ENCODE peak calls at places on chromosomes 11 and 22, in seven cellular contexts. One of them, this sample, is unnamed.
A peak's percentile ranks its signal among the peaks of the same experiment; 100 is the strongest.

GRCh38 chr11:64173616-64174355 is 7.9 kb upstream of the MACROD1 start:
- DNase-seq in colonic mucosa: no peak
- DNase-seq in right lobe of liver: no peak
- DNase-seq in upper lobe of right lung: no peak
- DNase-seq in heart right ventricle: no peak
- DNase-seq in IMR-90: peak; percentile 45
- DNase-seq in CD8-positive, alpha-beta memory T cell: no peak
- DNase-seq in this sample: no peak

GRCh38 chr11:129041611-129042018 is 98.9 kb upstream of the TP53AIP1 start:
- DNase-seq in colonic mucosa: no peak
- DNase-seq in right lobe of liver: no peak
- DNase-seq in upper lobe of right lung: no peak
- DNase-seq in heart right ventricle: no peak
- DNase-seq in IMR-90: peak; percentile 25
- DNase-seq in CD8-positive, alpha-beta memory T cell: no peak
- DNase-seq in this sample: no peak

GRCh38 chr22:29145321-29146072 is 60.2 kb upstream of the EMID1 start:
- DNase-seq in colonic mucosa: no peak
- DNase-seq in right lobe of liver: no peak
- DNase-seq in upper lobe of right lung: no peak
- DNase-seq in heart right ventricle: no peak
- DNase-seq in IMR-90: no peak
- DNase-seq in CD8-positive, alpha-beta memory T cell: no peak
- DNase-seq in this sample: peak; percentile 65

GRCh38 chr11:3824714-3825472 is 15.9 kb downstream of the RHOG start:
- DNase-seq in colonic mucosa: peak; percentile 71
- DNase-seq in right lobe of liver: no peak
- DNase-seq in upper lobe of right lung: peak; percentile 81
- DNase-seq in heart right ventricle: peak; percentile 58
- DNase-seq in IMR-90: no peak
- DNase-seq in CD8-positive, alpha-beta memory T cell: peak; percentile 79
- DNase-seq in this sample: peak; percentile 79

GRCh38 chr11:116434986-116435385 is 337.8 kb downstream of the BUD13 start:
- DNase-seq in colonic mucosa: no peak
- DNase-seq in right lobe of liver: no peak
- DNase-seq in upper lobe of right lung: no peak
- DNase-seq in heart right ventricle: no peak
- DNase-seq in IMR-90: no peak
- DNase-seq in CD8-positive, alpha-beta memory T cell: no peak
- DNase-seq in this sample: no peak

GRCh38 chr11:86577663-86578636 is 94.5 kb downstream of the ME3 start:
- DNase-seq in colonic mucosa: peak; percentile 79
- DNase-seq in right lobe of liver: peak; percentile 65
- DNase-seq in upper lobe of right lung: no peak
- DNase-seq in heart right ventricle: peak; percentile 65
- DNase-seq in IMR-90: peak; percentile 91
- DNase-seq in CD8-positive, alpha-beta memory T cell: no peak
- DNase-seq in this sample: peak; percentile 85

GRCh38 chr11:64763804-64764611 is 4.2 kb upstream of the PYGM start:
- DNase-seq in colonic mucosa: no peak
- DNase-seq in right lobe of liver: no peak
- DNase-seq in upper lobe of right lung: peak; percentile 53
- DNase-seq in heart right ventricle: no peak
- DNase-seq in IMR-90: no peak
- DNase-seq in CD8-positive, alpha-beta memory T cell: peak; percentile 89
- DNase-seq in this sample: no peak

GRCh38 chr22:48099251-48099650 is 1336.8 kb downstream of the TBC1D22A start:
- DNase-seq in colonic mucosa: no peak
- DNase-seq in right lobe of liver: no peak
- DNase-seq in upper lobe of right lung: peak; percentile 46
- DNase-seq in heart right ventricle: no peak
- DNase-seq in IMR-90: no peak
- DNase-seq in CD8-positive, alpha-beta memory T cell: no peak
- DNase-seq in this sample: peak; percentile 70

GRCh38 chr22:26068571-26068970 is 100.7 kb upstream of the SEZ6L start:
- DNase-seq in colonic mucosa: no peak
- DNase-seq in right lobe of liver: no peak
- DNase-seq in upper lobe of right lung: no peak
- DNase-seq in heart right ventricle: no peak
- DNase-seq in IMR-90: no peak
- DNase-seq in CD8-positive, alpha-beta memory T cell: no peak
- DNase-seq in this sample: no peak

GRCh38 chr11:88352139-88352538 is 14.6 kb upstream of the CTSC start:
- DNase-seq in colonic mucosa: no peak
- DNase-seq in right lobe of liver: no peak
- DNase-seq in upper lobe of right lung: no peak
- DNase-seq in heart right ventricle: no peak
- DNase-seq in IMR-90: peak; percentile 30
- DNase-seq in CD8-positive, alpha-beta memory T cell: no peak
- DNase-seq in this sample: no peak

GRCh38 chr22:30015846-30016245 is 64.4 kb upstream of the HORMAD2 start:
- DNase-seq in colonic mucosa: no peak
- DNase-seq in right lobe of liver: no peak
- DNase-seq in upper lobe of right lung: no peak
- DNase-seq in heart right ventricle: no peak
- DNase-seq in IMR-90: peak; percentile 95
- DNase-seq in CD8-positive, alpha-beta memory T cell: no peak
- DNase-seq in this sample: no peak

GRCh38 chr11:117875397-117876048 is 935 bp downstream of the FXYD6 start:
- DNase-seq in colonic mucosa: no peak
- DNase-seq in right lobe of liver: no peak
- DNase-seq in upper lobe of right lung: no peak
- DNase-seq in heart right ventricle: no peak
- DNase-seq in IMR-90: no peak
- DNase-seq in CD8-positive, alpha-beta memory T cell: peak; percentile 26
- DNase-seq in this sample: no peak

GRCh38 chr11:73326929-73327811 is 19.1 kb downstream of the ARHGEF17 start:
- DNase-seq in colonic mucosa: no peak
- DNase-seq in right lobe of liver: no peak
- DNase-seq in upper lobe of right lung: no peak
- DNase-seq in heart right ventricle: no peak
- DNase-seq in IMR-90: peak; percentile 82
- DNase-seq in CD8-positive, alpha-beta memory T cell: no peak
- DNase-seq in this sample: no peak

GRCh38 chr11:99068832-99069231 is 48.1 kb downstream of the CNTN5 start:
- DNase-seq in colonic mucosa: no peak
- DNase-seq in right lobe of liver: no peak
- DNase-seq in upper lobe of right lung: no peak
- DNase-seq in heart right ventricle: no peak
- DNase-seq in IMR-90: no peak
- DNase-seq in CD8-positive, alpha-beta memory T cell: no peak
- DNase-seq in this sample: no peak

GRCh38 chr11:78564037-78564888 is 10.4 kb downstream of the NARS2 start:
- DNase-seq in colonic mucosa: peak; percentile 68
- DNase-seq in right lobe of liver: no peak
- DNase-seq in upper lobe of right lung: no peak
- DNase-seq in heart right ventricle: peak; percentile 57
- DNase-seq in IMR-90: peak; percentile 76
- DNase-seq in CD8-positive, alpha-beta memory T cell: peak; percentile 53
- DNase-seq in this sample: no peak

GRCh38 chr22:42817556-42817955 is 39.5 kb downstream of the ARFGAP3 start:
- DNase-seq in colonic mucosa: no peak
- DNase-seq in right lobe of liver: no peak
- DNase-seq in upper lobe of right lung: no peak
- DNase-seq in heart right ventricle: no peak
- DNase-seq in IMR-90: no peak
- DNase-seq in CD8-positive, alpha-beta memory T cell: no peak
- DNase-seq in this sample: no peak
- H3K36me3 ChIP-seq in colonic mucosa: no peaks in the 10 kb centered on the region
- H3K36me3 ChIP-seq in right lobe of liver: peaks cover 20% of the 10 kb centered on the region
- H3K36me3 ChIP-seq in upper lobe of right lung: peaks cover 62% of the 10 kb centered on the region
- H3K36me3 ChIP-seq in heart right ventricle: no peaks in the 10 kb centered on the region
- H3K36me3 ChIP-seq in IMR-90: peaks cover 34% of the 10 kb centered on the region
- H3K36me3 ChIP-seq in CD8-positive, alpha-beta memory T cell: peaks cover 4% of the 10 kb centered on the region
- H3K36me3 ChIP-seq in this sample: peaks cover 3% of the 10 kb centered on the region

GRCh38 chr11:46776878-46777277 is 57.9 kb downstream of the F2 start:
- DNase-seq in colonic mucosa: no peak
- DNase-seq in right lobe of liver: no peak
- DNase-seq in upper lobe of right lung: no peak
- DNase-seq in heart right ventricle: no peak
- DNase-seq in IMR-90: no peak
- DNase-seq in CD8-positive, alpha-beta memory T cell: no peak
- DNase-seq in this sample: no peak
- H3K36me3 ChIP-seq in colonic mucosa: peaks cover 5% of the 10 kb centered on the region
- H3K36me3 ChIP-seq in right lobe of liver: peaks cover 44% of the 10 kb centered on the region
- H3K36me3 ChIP-seq in upper lobe of right lung: peaks cover 73% of the 10 kb centered on the region
- H3K36me3 ChIP-seq in heart right ventricle: no peaks in the 10 kb centered on the region
- H3K36me3 ChIP-seq in IMR-90: peaks cover 31% of the 10 kb centered on the region
- H3K36me3 ChIP-seq in CD8-positive, alpha-beta memory T cell: peaks cover 6% of the 10 kb centered on the region
- H3K36me3 ChIP-seq in this sample: peaks cover 6% of the 10 kb centered on the region

GRCh38 chr11:68125164-68125563 is 4.0 kb upstream of the CHKA start:
- DNase-seq in colonic mucosa: no peak
- DNase-seq in right lobe of liver: no peak
- DNase-seq in upper lobe of right lung: no peak
- DNase-seq in heart right ventricle: no peak
- DNase-seq in IMR-90: no peak
- DNase-seq in CD8-positive, alpha-beta memory T cell: no peak
- DNase-seq in this sample: peak; percentile 39
- H3K36me3 ChIP-seq in colonic mucosa: no peaks in the 10 kb centered on the region
- H3K36me3 ChIP-seq in right lobe of liver: no peaks in the 10 kb centered on the region
- H3K36me3 ChIP-seq in upper lobe of right lung: no peaks in the 10 kb centered on the region
- H3K36me3 ChIP-seq in heart right ventricle: no peaks in the 10 kb centered on the region
- H3K36me3 ChIP-seq in IMR-90: no peaks in the 10 kb centered on the region
- H3K36me3 ChIP-seq in CD8-positive, alpha-beta memory T cell: no peaks in the 10 kb centered on the region
- H3K36me3 ChIP-seq in this sample: no peaks in the 10 kb centered on the region

GRCh38 chr11:45141171-45141570 is 5.3 kb upstream of the PRDM11 start:
- DNase-seq in colonic mucosa: peak; percentile 11
- DNase-seq in right lobe of liver: no peak
- DNase-seq in upper lobe of right lung: no peak
- DNase-seq in heart right ventricle: no peak
- DNase-seq in IMR-90: no peak
- DNase-seq in CD8-positive, alpha-beta memory T cell: no peak
- DNase-seq in this sample: no peak

GRCh38 chr11:45142241-45142885 is 4.1 kb upstream of the PRDM11 start:
- DNase-seq in colonic mucosa: peak; percentile 15
- DNase-seq in right lobe of liver: no peak
- DNase-seq in upper lobe of right lung: peak; percentile 8
- DNase-seq in heart right ventricle: no peak
- DNase-seq in IMR-90: peak; percentile 28
- DNase-seq in CD8-positive, alpha-beta memory T cell: no peak
- DNase-seq in this sample: no peak

GRCh38 chr11:45143494-45143893 is 2.9 kb upstream of the PRDM11 start:
- DNase-seq in colonic mucosa: no peak
- DNase-seq in right lobe of liver: no peak
- DNase-seq in upper lobe of right lung: no peak
- DNase-seq in heart right ventricle: no peak
- DNase-seq in IMR-90: no peak
- DNase-seq in CD8-positive, alpha-beta memory T cell: no peak
- DNase-seq in this sample: no peak

GRCh38 chr11:45144126-45145082 is 2.0 kb upstream of the PRDM11 start:
- DNase-seq in colonic mucosa: peak; percentile 13
- DNase-seq in right lobe of liver: no peak
- DNase-seq in upper lobe of right lung: peak; percentile 31
- DNase-seq in heart right ventricle: peak; percentile 3
- DNase-seq in IMR-90: no peak
- DNase-seq in CD8-positive, alpha-beta memory T cell: no peak
- DNase-seq in this sample: no peak

GRCh38 chr11:45141631-45142030 is 4.8 kb upstream of the PRDM11 start:
- DNase-seq in colonic mucosa: peak; percentile 6
- DNase-seq in right lobe of liver: no peak
- DNase-seq in upper lobe of right lung: no peak
- DNase-seq in heart right ventricle: no peak
- DNase-seq in IMR-90: no peak
- DNase-seq in CD8-positive, alpha-beta memory T cell: no peak
- DNase-seq in this sample: peak; percentile 27
- H3K36me3 ChIP-seq in colonic mucosa: no peaks in the 10 kb centered on the region
- H3K36me3 ChIP-seq in right lobe of liver: no peaks in the 10 kb centered on the region
- H3K36me3 ChIP-seq in upper lobe of right lung: no peaks in the 10 kb centered on the region
- H3K36me3 ChIP-seq in heart right ventricle: no peaks in the 10 kb centered on the region
- H3K36me3 ChIP-seq in IMR-90: no peaks in the 10 kb centered on the region
- H3K36me3 ChIP-seq in CD8-positive, alpha-beta memory T cell: no peaks in the 10 kb centered on the region
- H3K36me3 ChIP-seq in this sample: no peaks in the 10 kb centered on the region

This sample was measured in aorta.